ENCODE peak calls at places on chromosomes 12 and 14, in six cellular contexts. F is lower leg skin, Y is esophagus squamous epithelium, U is foreskin fibroblast, N is HFF-Myc, P is A549. R is an unnamed sample.

GRCh38 chr12:10082057-10082874 is 16.5 kb downstream of the CLEC1A start:
- DNase-seq in F (no peak), Y (no peak), U (no peak), N (no peak), P (no peak), R (no peak)

GRCh38 chr12:19451196-19451595 is 11.9 kb downstream of the AEBP2 start:
- DNase-seq in F (no peak), Y (no peak), U (no peak), N (no peak), P (no peak), R (no peak)

GRCh38 chr12:127656261-127656660 is 610.7 kb upstream of the TMEM132C start:
- DNase-seq in F (no peak), Y (no peak), U (no peak), N (no peak), P (no peak), R (no peak)

GRCh38 chr12:52926596-52927241 is 21.8 kb upstream of the KRT8 start:
- DNase-seq in F (no peak), Y (no peak), U (no peak), N (no peak), P (peak), R (no peak)

GRCh38 chr14:71720978-71721624 is 211.1 kb upstream of the RGS6 start:
- DNase-seq in F (no peak), Y (no peak), U (peak), N (peak), P (peak), R (no peak)

GRCh38 chr14:39279515-39279914 is 45.8 kb downstream of the MIA2 start:
- DNase-seq in F (no peak), Y (no peak), U (no peak), N (no peak), P (no peak), R (no peak)

GRCh38 chr12:87687362-87687761 is 341.8 kb downstream of the C12orf50 start:
- DNase-seq in F (no peak), Y (no peak), U (no peak), N (no peak), P (no peak), R (peak)

GRCh38 chr14:81669308-81669707 is 135.7 kb upstream of the SEL1L start:
- DNase-seq in F (no peak), Y (no peak), U (no peak), N (no peak), P (no peak), R (no peak)

GRCh38 chr14:100530270-100531072 is 56.7 kb downstream of the BEGAIN start:
- DNase-seq in F (no peak), Y (no peak), U (no peak), N (no peak), P (no peak), R (no peak)

GRCh38 chr12:52007158-52007921 is 594 bp downstream of the TAMALIN start:
- DNase-seq in F (peak), Y (no peak), U (no peak), N (no peak), P (no peak), R (no peak)

GRCh38 chr14:61607570-61608244 is 87.6 kb upstream of the HIF1A start:
- DNase-seq in F (no peak), Y (no peak), U (no peak), N (no peak), P (no peak), R (no peak)

GRCh38 chr12:71792599-71792998 is 37.9 kb downstream of the RAB21 start:
- DNase-seq in F (no peak), Y (no peak), U (no peak), N (no peak), P (no peak), R (no peak)
- TF ChIP-seq CTCF in F (no peak), Y (no peak), U (no peak), N (no peak), P (no peak), R (no peak)

GRCh38 chr14:92942136-92942535 is 19.2 kb downstream of the CHGA start:
- DNase-seq in F (no peak), Y (no peak), U (no peak), N (no peak), P (no peak), R (no peak)
- H3K4me3 ChIP-seq in F (no peak), Y (no peak), U (no peak), N (no peak), P (no peak), R (no peak)

GRCh38 chr12:12070149-12070548 is 590 bp upstream of the BCL2L14 start:
- DNase-seq in F (no peak), Y (no peak), U (no peak), N (no peak), P (no peak), R (no peak)
- TF ChIP-seq CTCF in F (no peak), Y (no peak), U (no peak), N (no peak), P (no peak), R (no peak)

GRCh38 chr12:6536894-6537579 is 2.7 kb downstream of the GAPDH start:
- DNase-seq in F (no peak), Y (no peak), U (peak), N (no peak), P (no peak), R (no peak)
- H3K4me3 ChIP-seq in F (no peak), Y (no peak), U (peak), N (peak), P (peak), R (peak)